ENCODE peak calls at places on chromosome 2, in five cellular contexts. A is mesendoderm, M is LHCN-M2, F is ovary, H is NCI-H2081. D is an unnamed sample.

GRCh38 chr2:39737661-39738060 is 41.4 kb downstream of the THUMPD2 start:
- DNase-seq in M (peak), F (peak), H (no peak), A (peak), D (no peak)

GRCh38 chr2:205593891-205594290 is 88.4 kb upstream of the NRP2 start:
- DNase-seq in H (no peak), F (no peak), M (no peak), A (no peak), D (no peak)

GRCh38 chr2:226977775-226978190 is 141.9 kb downstream of the RHBDD1 start:
- DNase-seq in H (peak), M (peak), F (no peak), A (no peak), D (no peak)

GRCh38 chr2:45872211-45872610 is 220.7 kb downstream of the PRKCE start:
- DNase-seq in H (no peak), A (no peak), M (peak), F (no peak), D (no peak)

GRCh38 chr2:20541305-20541640 is 94.4 kb downstream of the RHOB start:
- DNase-seq in H (no peak), A (no peak), F (no peak), M (no peak), D (no peak)

GRCh38 chr2:134900151-134900550 is 18.5 kb upstream of the CCNT2 start:
- DNase-seq in A (no peak), F (no peak), H (no peak), M (peak), D (no peak)

GRCh38 chr2:164898475-164898874 is 56.9 kb downstream of the SLC38A11 start:
- DNase-seq in F (no peak), H (no peak), A (no peak), M (peak), D (no peak)

GRCh38 chr2:234823196-234823876 is 128.5 kb upstream of the SH3BP4 start:
- DNase-seq in F (peak), A (no peak), H (no peak), M (no peak), D (no peak)

GRCh38 chr2:150688016-150688415 is 200.5 kb upstream of the RND3 start:
- DNase-seq in M (no peak), A (no peak), F (no peak), H (no peak), D (no peak)

GRCh38 chr2:239155806-239156480 is 244.9 kb downstream of the HDAC4 start:
- DNase-seq in H (no peak), A (no peak), F (no peak), M (no peak), D (no peak)

GRCh38 chr2:167962436-167963226 is 284.8 kb downstream of the STK39 start:
- DNase-seq in F (no peak), H (no peak), M (no peak), A (no peak), D (no peak)

GRCh38 chr2:26758790-26759321 is 5.2 kb upstream of the SLC35F6 start:
- DNase-seq in F (no peak), A (no peak), H (no peak), M (no peak), D (no peak)

GRCh38 chr2:74206180-74206688 is 7.8 kb downstream of the MTHFD2 start:
- DNase-seq in M (peak), F (no peak), H (no peak), A (peak), D (no peak)

GRCh38 chr2:200081221-200081620 is 125.8 kb downstream of the MAIP1 start:
- DNase-seq in A (peak), F (no peak), H (no peak), M (no peak), D (no peak)

GRCh38 chr2:190121971-190122370 is 59.4 kb upstream of the MSTN start:
- DNase-seq in A (peak), H (no peak), F (no peak), M (peak), D (no peak)

GRCh38 chr2:221289389-221289788 is 282.7 kb downstream of the EPHA4 start:
- DNase-seq in F (no peak), A (peak), M (peak), H (no peak), D (no peak)

GRCh38 chr2:171487803-171488259 is 34.4 kb upstream of the CYBRD1 start:
- DNase-seq in A (no peak), F (no peak), M (no peak), H (no peak), D (no peak)

GRCh38 chr2:126634273-126634861 is 21.6 kb upstream of the GYPC start:
- DNase-seq in H (no peak), A (peak), M (no peak), F (no peak), D (no peak)

GRCh38 chr2:260507-261161 is 3.2 kb downstream of the SH3YL1 start:
- DNase-seq in M (no peak), F (no peak), H (no peak), A (no peak), D (no peak)

GRCh38 chr2:191620144-191620543 is 57.8 kb upstream of the NABP1 start:
- DNase-seq in A (no peak), M (no peak), F (no peak), H (no peak), D (no peak)

GRCh38 chr2:65228249-65228750 is 669 bp downstream of the ACTR2 start:
- DNase-seq in M (peak), H (peak), A (peak), F (no peak), D (no peak)

GRCh38 chr2:27798476-27798875 is 27.0 kb downstream of the MRPL33 start:
- DNase-seq in M (no peak), H (no peak), A (no peak), F (no peak), D (no peak)

GRCh38 chr2:43068730-43069517 is 157.5 kb downstream of the ZFP36L2 start:
- DNase-seq in A (no peak), H (no peak), M (no peak), F (peak), D (no peak)

GRCh38 chr2:85312404-85312803 is 15.4 kb downstream of the TGOLN2 start:
- DNase-seq in F (no peak), M (peak), H (no peak), A (no peak), D (no peak)

GRCh38 chr2:73836141-73836943 is 7.6 kb downstream of the STAMBP start:
- DNase-seq in F (no peak), M (peak), H (no peak), A (no peak), D (no peak)